ENCODE peak calls at places on chromosomes 7 and 10, in eight cellular contexts. G is effector memory CD4-positive, alpha-beta T cell; D is heart left ventricle; E is iPS DF 6.9; H is PC-3; Z is spleen; B is upper lobe of right lung; P is SK-N-SH. U is an unnamed sample.

GRCh38 chr7:155265960-155266359 is 31.7 kb upstream of the INSIG1 start:
- DNase-seq in G (no peak), D (no peak), E (no peak), H (no peak), Z (peak; percentile 66), B (no peak), P (no peak), U (no peak)

GRCh38 chr7:150357277-150357676 is 11.3 kb upstream of the REPIN1 start:
- DNase-seq in G (peak; percentile 38), D (no peak), E (no peak), H (no peak), Z (peak; percentile 84), B (peak; percentile 6), P (no peak), U (no peak)

GRCh38 chr7:85021090-85021704 is 165.7 kb downstream of the SEMA3D start:
- DNase-seq in G (no peak), D (no peak), E (no peak), H (peak; percentile 42), Z (no peak), B (no peak), P (no peak), U (no peak)

GRCh38 chr7:22445140-22445722 is 54.8 kb downstream of the STEAP1B start:
- DNase-seq in G (no peak), D (peak; percentile 83), E (no peak), H (no peak), Z (peak; percentile 91), B (peak; percentile 84), P (no peak), U (peak; percentile 81)

GRCh38 chr7:32221056-32221455 is 150.8 kb upstream of the PDE1C start:
- DNase-seq in G (no peak), D (no peak), E (no peak), H (no peak), Z (no peak), B (no peak), P (no peak), U (no peak)

GRCh38 chr10:73094249-73094850 is 2.3 kb downstream of the P4HA1 start:
- DNase-seq in G (no peak), D (no peak), E (no peak), H (peak; percentile 59), Z (no peak), B (no peak), P (no peak), U (no peak)

GRCh38 chr10:48527691-48528212 is 77.1 kb downstream of the ARHGAP22 start:
- DNase-seq in G (no peak), D (no peak), E (no peak), H (no peak), Z (no peak), B (no peak), P (no peak), U (no peak)

GRCh38 chr10:61942997-61943457 is 41.5 kb downstream of the ARID5B start:
- DNase-seq in G (no peak), D (no peak), E (no peak), H (no peak), Z (no peak), B (no peak), P (no peak), U (no peak)

GRCh38 chr7:130182990-130183389 is 22.2 kb downstream of the TMEM209 start:
- DNase-seq in G (no peak), D (no peak), E (no peak), H (no peak), Z (no peak), B (no peak), P (no peak), U (no peak)

GRCh38 chr10:95864906-95865813 is 42.6 kb upstream of the CC2D2B start:
- DNase-seq in G (peak; percentile 1), D (peak; percentile 33), E (peak; percentile 31), H (peak; percentile 56), Z (no peak), B (no peak), P (peak; percentile 35), U (no peak)

DNA sequence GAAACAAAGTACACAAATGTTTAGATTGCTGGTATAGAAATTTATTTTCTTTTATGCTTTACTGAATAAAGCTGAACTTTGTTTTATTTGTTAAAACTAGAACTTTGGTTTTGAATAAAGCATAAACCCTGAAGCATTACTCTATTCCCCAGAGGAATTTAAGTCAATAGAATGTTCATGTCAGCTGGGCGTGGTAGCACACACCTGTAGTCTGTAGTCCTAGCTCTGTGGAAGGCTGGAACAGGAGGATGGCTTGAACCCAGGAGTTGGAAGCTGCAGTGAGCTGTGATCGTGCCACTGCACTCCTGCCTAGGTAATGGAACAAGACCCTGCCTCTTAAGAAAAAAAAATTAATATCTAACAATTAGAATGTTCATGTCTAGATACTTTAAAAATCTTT is 139.0 kb upstream of the ASAH2 start:
- DNase-seq in G (no peak), D (no peak), E (no peak), H (no peak), Z (no peak), B (no peak), P (no peak), U (no peak)
- H3K4me1 ChIP-seq in G (no peaks in the 10 kb centered on the region), D (no peaks in the 10 kb centered on the region), E (no peaks in the 10 kb centered on the region), H (peaks cover 30% of the 10 kb centered on the region), Z (peaks cover 17% of the 10 kb centered on the region), B (peaks cover 28% of the 10 kb centered on the region), P (peaks cover 13% of the 10 kb centered on the region), U (peaks cover 66% of the 10 kb centered on the region)

GRCh38 chr10:597976-598375 is 91.5 kb downstream of the DIP2C start:
- DNase-seq in G (no peak), D (no peak), E (no peak), H (no peak), Z (no peak), B (peak; percentile 57), P (no peak), U (no peak)
- H3K4me3 ChIP-seq in G (no peak overlapping the region), D (no peak overlapping the region), E (no peak overlapping the region), H (no peak overlapping the region), Z (no peak overlapping the region), B (no peak overlapping the region), P (no peak overlapping the region), U (no peak overlapping the region)

GRCh38 chr7:76089865-76090495 is 42.1 kb downstream of the MDH2 start:
- DNase-seq in G (no peak), D (no peak), E (no peak), H (peak; percentile 85), Z (no peak), B (no peak), P (no peak), U (no peak)
- H3K27ac ChIP-seq in G (no peak overlapping the region), D (no peak overlapping the region), E (no peak overlapping the region), H (peak overlapping the region; percentile 96), Z (no peak overlapping the region), B (no peak overlapping the region), P (no peak overlapping the region), U (no peak overlapping the region)

DNA sequence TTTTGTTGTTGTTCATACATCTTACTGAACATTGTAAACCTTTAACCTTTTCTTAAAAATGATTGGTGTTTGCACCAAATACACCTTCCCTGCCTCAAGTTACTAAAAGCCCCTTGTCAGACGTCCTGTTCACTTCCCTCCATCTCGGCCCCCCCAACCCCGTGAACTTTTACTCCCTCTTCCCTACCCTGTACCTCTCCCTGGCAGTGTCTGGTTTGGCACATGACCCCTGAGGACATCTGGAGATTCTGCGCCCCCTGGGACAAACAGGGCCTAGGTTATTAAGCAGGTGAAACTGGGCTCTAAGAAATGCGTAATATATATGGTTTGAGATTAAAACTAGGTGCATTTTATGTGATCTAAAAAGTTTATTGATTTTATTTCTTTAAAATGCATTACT is 1.4 kb downstream of the PPP2R2D start:
- DNase-seq in G (no peak), D (no peak), E (no peak), H (no peak), Z (peak; percentile 72), B (peak; percentile 16), P (no peak), U (no peak)
- H3K4me1 ChIP-seq in G (peaks cover 28% of the 10 kb centered on the region), D (peaks cover 24% of the 10 kb centered on the region), E (no peaks in the 10 kb centered on the region), H (peaks cover 25% of the 10 kb centered on the region), Z (peaks cover 63% of the 10 kb centered on the region), B (peaks cover 38% of the 10 kb centered on the region), P (peaks cover 20% of the 10 kb centered on the region), U (peaks cover 51% of the 10 kb centered on the region)

GRCh38 chr7:137751361-137752009 is 95.3 kb downstream of the DGKI start:
- DNase-seq in G (no peak), D (no peak), E (no peak), H (no peak), Z (no peak), B (no peak), P (no peak), U (no peak)

GRCh38 chr7:137755438-137755837 is 91.3 kb downstream of the DGKI start:
- DNase-seq in G (no peak), D (no peak), E (no peak), H (no peak), Z (no peak), B (no peak), P (no peak), U (no peak)

GRCh38 chr7:137753067-137753466 is 93.7 kb downstream of the DGKI start:
- DNase-seq in G (no peak), D (no peak), E (no peak), H (no peak), Z (no peak), B (no peak), P (no peak), U (no peak)

GRCh38 chr7:137755846-137756685 is 90.7 kb downstream of the DGKI start:
- DNase-seq in G (no peak), D (no peak), E (no peak), H (no peak), Z (no peak), B (no peak), P (no peak), U (no peak)

DNA sequence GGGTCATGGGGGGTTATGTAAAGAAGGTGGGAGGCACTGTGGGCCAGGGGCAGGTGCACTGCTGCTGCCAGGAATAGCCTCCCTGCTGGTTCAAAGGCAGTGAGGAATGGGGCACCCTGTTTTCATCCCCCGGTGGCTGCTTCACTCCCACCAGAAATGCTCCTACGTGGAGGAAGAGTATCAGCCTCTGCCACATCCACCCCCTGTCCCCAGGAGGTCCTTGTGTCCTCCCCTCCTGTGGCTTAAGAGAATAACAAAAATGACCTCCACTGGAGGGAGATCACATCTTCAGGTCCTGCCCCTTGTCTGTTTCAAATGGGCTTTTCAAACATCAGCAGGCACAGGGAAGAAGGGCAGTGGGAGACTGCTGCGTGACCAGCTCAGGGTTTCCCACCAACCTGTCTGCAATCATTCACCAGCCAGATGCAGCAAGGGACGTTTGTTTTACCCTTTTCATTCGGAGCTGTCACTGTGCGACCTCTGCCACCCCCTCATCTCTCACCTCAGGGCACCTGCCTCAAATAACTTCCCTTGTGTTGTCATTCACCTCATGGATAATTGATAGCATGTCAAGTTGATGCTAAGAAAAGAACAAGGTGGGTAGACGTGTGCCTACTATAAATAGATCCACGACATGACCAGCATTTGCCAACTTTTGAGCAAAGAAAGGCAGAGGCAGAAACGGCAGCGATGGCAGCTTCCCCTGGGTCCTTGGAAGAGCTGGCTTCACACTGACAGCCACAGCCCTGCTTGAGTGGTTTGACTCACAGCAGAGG is 92.5 kb downstream of the DGKI start:
- DNase-seq in G (no peak), D (no peak), E (no peak), H (no peak), Z (no peak), B (no peak), P (no peak), U (no peak)
- H3K4me3 ChIP-seq in G (no peak overlapping the region), D (no peak overlapping the region), E (no peak overlapping the region), H (no peak overlapping the region), Z (no peak overlapping the region), B (no peak overlapping the region), P (no peak overlapping the region), U (no peak overlapping the region)

GRCh38 chr10:11951695-11952094 is 90.9 kb downstream of the UPF2 start:
- DNase-seq in G (no peak), D (no peak), E (no peak), H (no peak), Z (no peak), B (no peak), P (no peak), U (no peak)
- H3K27ac ChIP-seq in G (no peak overlapping the region), D (no peak overlapping the region), E (no peak overlapping the region), H (no peak overlapping the region), Z (no peak overlapping the region), B (no peak overlapping the region), P (no peak overlapping the region), U (no peak overlapping the region)

U was measured in lower lobe of right lung.